ENCODE peak calls at places on chromosome 9, in four cellular contexts. O is lower lobe of right lung, J is pancreas, K is K562. F is an unnamed sample. For H3K4me1 and H3K9me3, the result is how much of the 10 kb centered on the place peaks cover.

GRCh38 chr9:70285246-70285645 is 26.5 kb downstream of the SMC5 start:
- DNase-seq in O (no peak), J (no peak), K (no peak), F (no peak)

GRCh38 chr9:18881740-18882139 is 151.3 kb downstream of the SAXO1 start:
- DNase-seq in O (no peak), J (no peak), K (no peak), F (no peak)

GRCh38 chr9:133703571-133704399 is 34.4 kb downstream of the SARDH start:
- DNase-seq in O (no peak), J (no peak), K (no peak), F (peak)

GRCh38 chr9:126612329-126612812 is 1.4 kb upstream of the LMX1B start:
- DNase-seq in O (no peak), J (no peak), K (no peak), F (peak)

GRCh38 chr9:93116049-93116961 is 17.7 kb downstream of the NINJ1 start:
- DNase-seq in O (peak), J (peak), K (no peak), F (peak)

GRCh38 chr9:72856985-72857631 is 95.7 kb downstream of the ALDH1A1 start:
- DNase-seq in O (no peak), J (peak), K (peak), F (no peak)

GRCh38 chr9:137353223-137354152 is 51.4 kb upstream of the NRARP start:
- DNase-seq in O (peak), J (no peak), K (no peak), F (no peak)

GRCh38 chr9:116350213-116350612 is 196.6 kb downstream of the PAPPA start:
- DNase-seq in O (no peak), J (no peak), K (no peak), F (no peak)

GRCh38 chr9:78030553-78031270 is 899 bp downstream of the GNAQ start:
- DNase-seq in O (peak), J (peak), K (peak), F (no peak)

GRCh38 chr9:19440823-19441580 is 32.2 kb downstream of the ACER2 start:
- DNase-seq in O (no peak), J (no peak), K (no peak), F (no peak)

GRCh38 chr9:129009584-129010141 is 18.5 kb downstream of the SH3GLB2 start:
- DNase-seq in O (peak), J (no peak), K (no peak), F (peak)

GRCh38 chr9:130265431-130266235 is at the start of gene HMCN2:
- DNase-seq in O (no peak), J (no peak), K (peak), F (no peak)

GRCh38 chr9:93675336-93676150 is 99.2 kb downstream of the PHF2 start:
- DNase-seq in O (peak), J (no peak), K (no peak), F (peak)

GRCh38 chr9:125204477-125204876 is 4.1 kb downstream of the RABEPK start:
- DNase-seq in O (no peak), J (no peak), K (no peak), F (no peak)

GRCh38 chr9:21506910-21507795 is 25.0 kb upstream of the IFNE start:
- DNase-seq in O (no peak), J (no peak), K (no peak), F (no peak)

GRCh38 chr9:137046094-137046787 is at the start of gene NPDC1:
- DNase-seq in O (peak), J (peak), K (peak), F (no peak)

GRCh38 chr9:82168585-82168984 is 180.0 kb downstream of the SPATA31D1 start:
- DNase-seq in O (no peak), J (no peak), K (no peak), F (no peak)

GRCh38 chr9:28086881-28087280 is 513.6 kb upstream of the C9orf72 start:
- DNase-seq in O (no peak), J (no peak), K (no peak), F (no peak)

GRCh38 chr9:77933019-77933418 is 98.6 kb downstream of the GNAQ start:
- DNase-seq in O (no peak), J (no peak), K (no peak), F (no peak)

GRCh38 chr9:118829334-118829733 is 539.9 kb downstream of the BRINP1 start:
- DNase-seq in O (no peak), J (no peak), K (no peak), F (no peak)

GRCh38 chr9:77731930-77732329 is 83.8 kb upstream of the GNA14 start:
- DNase-seq in O (no peak), J (no peak), K (no peak), F (no peak)

GRCh38 chr9:124661184-124661755 is 109.8 kb downstream of the NR6A1 start:
- DNase-seq in O (no peak), J (no peak), K (no peak), F (no peak)

GRCh38 chr9:124042168-124042775 is 30.7 kb downstream of the LHX2 start:
- DNase-seq in O (no peak), J (no peak), K (no peak), F (no peak)

GRCh38 chr9:135888126-135888765 is 19.1 kb downstream of the CAMSAP1 start:
- DNase-seq in O (no peak), J (no peak), K (no peak), F (no peak)
- H3K4me1 ChIP-seq in O (half or more), J (under half), K (half or more), F (half or more)

GRCh38 chr9:111542497-111543254 is 17.7 kb downstream of the ZNF483 start:
- DNase-seq in O (no peak), J (no peak), K (no peak), F (no peak)

GRCh38 chr9:111548623-111549022 is 23.6 kb downstream of the ZNF483 start:
- DNase-seq in O (no peak), J (no peak), K (no peak), F (no peak)
- H3K9me3 ChIP-seq in O (half or more), J (under half), K (under half), F (under half)

GRCh38 chr9:95003694-95004451 is 277.4 kb downstream of the AOPEP start:
- DNase-seq in O (peak), J (no peak), K (peak), F (no peak)
- TF ChIP-seq CTCF in O (no peak), J (no peak), K (no peak), F (no peak)

GRCh38 chr9:33161589-33162132 is 5.5 kb downstream of the B4GALT1 start:
- DNase-seq in O (no peak), J (no peak), K (no peak), F (no peak)
- H3K4me1 ChIP-seq in O (half or more), J (half or more), K (under half), F (half or more)

F was measured in RWPE2.